ENCODE peak calls at places on chromosome 20, in ten cellular contexts. R, V, B, L, O, G, F, I, H and K are unnamed samples.

GRCh38 chr20:52035498-52035897 is 156.1 kb downstream of the ZFP64 start:
- DNase-seq in H (no peak), F (no peak), I (no peak), O (no peak), G (no peak), R (no peak), L (no peak), B (no peak), V (no peak), K (no peak)

GRCh38 chr20:60845146-60845545 is 406.9 kb upstream of the CDH4 start:
- DNase-seq in R (no peak), I (no peak), V (no peak), F (no peak), B (no peak), H (peak), O (no peak), L (no peak), G (no peak), K (no peak)

GRCh38 chr20:25040438-25040831 is 17.5 kb downstream of the ACSS1 start:
- DNase-seq in L (no peak), F (no peak), I (no peak), H (peak), G (peak), O (peak), R (no peak), V (peak), B (peak), K (peak)

GRCh38 chr20:57577679-57578475 is 17.0 kb downstream of the PCK1 start:
- DNase-seq in H (no peak), R (no peak), G (no peak), O (no peak), B (no peak), F (no peak), L (no peak), I (no peak), V (no peak), K (no peak)

GRCh38 chr20:63574156-63574828 is at the start of gene HELZ2:
- DNase-seq in B (peak), R (no peak), I (peak), O (peak), F (peak), H (peak), G (peak), L (peak), V (peak), K (peak)

GRCh38 chr20:59415224-59415623 is 114.8 kb downstream of the EDN3 start:
- DNase-seq in V (no peak), I (no peak), R (no peak), F (no peak), G (no peak), B (no peak), H (no peak), O (no peak), L (no peak), K (no peak)

GRCh38 chr20:9838378-9839295 is at the start of gene PAK5:
- DNase-seq in O (peak), G (peak), V (no peak), H (peak), I (peak), L (peak), R (no peak), F (peak), B (peak), K (no peak)

GRCh38 chr20:51400051-51400926 is 142.2 kb downstream of the NFATC2 start:
- DNase-seq in B (no peak), R (no peak), G (no peak), O (no peak), F (no peak), V (no peak), I (no peak), H (no peak), L (no peak), K (no peak)

GRCh38 chr20:43681468-43681942 is 14.6 kb downstream of the MYBL2 start:
- DNase-seq in B (no peak), F (no peak), L (no peak), O (no peak), R (no peak), I (no peak), V (no peak), G (no peak), H (no peak), K (no peak)

GRCh38 chr20:17077030-17077429 is 149.8 kb upstream of the PCSK2 start:
- DNase-seq in L (no peak), O (no peak), V (no peak), G (no peak), B (no peak), R (no peak), I (no peak), F (no peak), H (no peak), K (no peak)

GRCh38 chr20:59735917-59736316 is 131.6 kb downstream of the PHACTR3 start:
- DNase-seq in R (no peak), O (no peak), L (no peak), G (peak), I (peak), B (no peak), V (no peak), F (no peak), H (no peak), K (peak)

GRCh38 chr20:44585042-44585968 is 2.9 kb downstream of the PKIG start:
- DNase-seq in O (no peak), G (no peak), H (no peak), I (no peak), R (no peak), V (no peak), B (no peak), F (no peak), L (no peak), K (no peak)

GRCh38 chr20:26218301-26218700 is 521.6 kb upstream of the ZNF337 start:
- DNase-seq in F (no peak), O (no peak), I (no peak), G (no peak), L (no peak), V (no peak), H (no peak), R (peak), B (peak), K (no peak)